ENCODE peak calls at places on chromosome 10, in six cellular contexts. V is GM23338, B is HCT116, O is ovary, G is GM12878, N is spleen. J is an unnamed sample.

GRCh38 chr10:3754727-3755439 is 30.1 kb downstream of the KLF6 start:
- DNase-seq in V (no peak), B (peak; percentile 91), O (no peak), G (no peak), N (no peak), J (no peak)

GRCh38 chr10:89940076-89940475 is 238.7 kb downstream of the KIF20B start:
- DNase-seq in V (no peak), B (no peak), O (no peak), G (no peak), N (no peak), J (no peak)

GRCh38 chr10:92848441-92849233 is at the start of gene EXOC6:
- DNase-seq in V (peak; percentile 85), B (peak; percentile 71), O (peak; percentile 75), G (peak; percentile 20), N (peak; percentile 97), J (peak; percentile 88)

GRCh38 chr10:79349072-79349491 is 1.8 kb downstream of the PPIF start:
- DNase-seq in V (no peak), B (no peak), O (no peak), G (no peak), N (no peak), J (no peak)

GRCh38 chr10:97865488-97865887 is 15.8 kb downstream of the GOLGA7B start:
- DNase-seq in V (no peak), B (no peak), O (no peak), G (no peak), N (peak; percentile 61), J (no peak)

GRCh38 chr10:110947061-110947595 is 27.7 kb downstream of the SHOC2 start:
- DNase-seq in V (no peak), B (no peak), O (no peak), G (no peak), N (no peak), J (no peak)

GRCh38 chr10:11689945-11690736 is 52.0 kb upstream of the ECHDC3 start:
- DNase-seq in V (no peak), B (no peak), O (no peak), G (no peak), N (no peak), J (no peak)

GRCh38 chr10:103923502-103923901 is 5.5 kb upstream of the STN1 start:
- DNase-seq in V (no peak), B (no peak), O (no peak), G (no peak), N (no peak), J (no peak)

GRCh38 chr10:61900829-61901783 is at the start of gene ARID5B:
- DNase-seq in V (peak; percentile 84), B (peak; percentile 68), O (no peak), G (no peak), N (no peak), J (peak; percentile 32)

GRCh38 chr10:97928897-97929296 is 79.3 kb downstream of the GOLGA7B start:
- DNase-seq in V (no peak), B (no peak), O (no peak), G (no peak), N (peak; percentile 39), J (no peak)

GRCh38 chr10:44995581-44995913 is 5.2 kb upstream of the ZNF22 start:
- DNase-seq in V (no peak), B (no peak), O (no peak), G (no peak), N (no peak), J (peak; percentile 23)

GRCh38 chr10:58304099-58304633 is 30.6 kb upstream of the UBE2D1 start:
- DNase-seq in V (no peak), B (no peak), O (no peak), G (no peak), N (no peak), J (no peak)

GRCh38 chr10:129933456-129934092 is 30.5 kb downstream of the EBF3 start:
- DNase-seq in V (no peak), B (no peak), O (no peak), G (no peak), N (peak; percentile 56), J (no peak)

GRCh38 chr10:132867801-132868644 is 74.3 kb downstream of the CFAP46 start:
- DNase-seq in V (no peak), B (no peak), O (no peak), G (no peak), N (peak; percentile 72), J (no peak)

GRCh38 chr10:43117031-43117776 is 21.0 kb upstream of the CSGALNACT2 start:
- DNase-seq in V (no peak), B (no peak), O (no peak), G (no peak), N (peak; percentile 70), J (no peak)

GRCh38 chr10:103765168-103765567 is 90.2 kb downstream of the SH3PXD2A start:
- DNase-seq in V (no peak), B (no peak), O (no peak), G (no peak), N (no peak), J (no peak)

GRCh38 chr10:34190594-34190993 is 624.5 kb downstream of the PARD3 start:
- DNase-seq in V (peak; percentile 30), B (no peak), O (no peak), G (no peak), N (no peak), J (no peak)

GRCh38 chr10:71708301-71708703 is 11.3 kb downstream of the C10orf105 start:
- DNase-seq in V (peak; percentile 82), B (no peak), O (peak; percentile 48), G (no peak), N (peak; percentile 93), J (peak; percentile 76)

GRCh38 chr10:77821551-77821950 is 105.0 kb downstream of the DLG5 start:
- DNase-seq in V (no peak), B (no peak), O (no peak), G (no peak), N (peak; percentile 66), J (no peak)
- H3K36me3 ChIP-seq in V (peaks cover 5% of the 10 kb centered on the region), B (peaks cover 12% of the 10 kb centered on the region), O (no peaks in the 10 kb centered on the region), G (peaks cover 4% of the 10 kb centered on the region), N (no peaks in the 10 kb centered on the region), J (no peaks in the 10 kb centered on the region)

GRCh38 chr10:60521974-60522405 is 132.3 kb upstream of the ANK3 start:
- DNase-seq in V (peak; percentile 50), B (no peak), O (no peak), G (no peak), N (no peak), J (no peak)

GRCh38 chr10:60527676-60528075 is 138.0 kb upstream of the ANK3 start:
- DNase-seq in V (no peak), B (no peak), O (no peak), G (no peak), N (no peak), J (no peak)

GRCh38 chr10:60522617-60523016 is 132.9 kb upstream of the ANK3 start:
- DNase-seq in V (no peak), B (no peak), O (no peak), G (no peak), N (no peak), J (no peak)

GRCh38 chr10:60524541-60524940 is 134.9 kb upstream of the ANK3 start:
- DNase-seq in V (no peak), B (no peak), O (no peak), G (no peak), N (no peak), J (no peak)

DNA sequence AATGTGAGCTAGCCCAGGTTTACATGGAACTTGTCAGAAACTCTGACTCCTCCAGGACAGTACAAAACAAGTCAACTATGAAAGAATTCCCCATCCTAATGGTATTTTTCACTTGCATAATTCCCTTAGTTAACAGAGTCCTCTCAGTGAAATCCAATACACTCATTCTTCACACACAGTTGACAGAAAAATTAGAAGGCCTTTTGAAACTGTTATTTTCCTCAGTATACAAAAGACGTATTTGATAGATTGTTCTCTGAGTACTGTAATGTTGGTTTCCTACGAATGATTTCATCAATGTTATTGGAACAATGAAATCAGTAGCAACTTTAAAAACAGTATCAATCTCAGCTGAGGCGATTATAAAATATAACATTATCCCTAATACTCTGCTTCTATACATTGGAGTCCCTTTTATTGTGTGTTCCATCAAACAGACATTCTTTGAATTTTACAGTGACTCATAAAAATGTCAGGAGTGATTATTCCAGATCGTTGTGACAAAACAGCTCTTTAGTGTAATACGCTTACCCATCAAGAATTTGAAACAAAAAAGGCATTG is 136.4 kb upstream of the ANK3 start:
- DNase-seq in V (no peak), B (no peak), O (no peak), G (no peak), N (no peak), J (no peak)
- H3K4me3 ChIP-seq in V (no peak overlapping the region), B (no peak overlapping the region), O (no peak overlapping the region), G (no peak overlapping the region), N (no peak overlapping the region), J (no peak overlapping the region)

GRCh38 chr10:17808971-17809841 is at the start of gene MRC1:
- DNase-seq in V (no peak), B (no peak), O (no peak), G (no peak), N (no peak), J (no peak)

GRCh38 chr10:17802966-17803365 is 6.2 kb upstream of the MRC1 start:
- DNase-seq in V (no peak), B (no peak), O (no peak), G (no peak), N (no peak), J (no peak)

GRCh38 chr10:17802350-17802749 is 6.8 kb upstream of the MRC1 start:
- DNase-seq in V (no peak), B (no peak), O (no peak), G (no peak), N (no peak), J (no peak)

GRCh38 chr10:17805921-17806577 is 3.1 kb upstream of the MRC1 start:
- DNase-seq in V (peak; percentile 24), B (peak; percentile 29), O (no peak), G (no peak), N (no peak), J (no peak)

DNA sequence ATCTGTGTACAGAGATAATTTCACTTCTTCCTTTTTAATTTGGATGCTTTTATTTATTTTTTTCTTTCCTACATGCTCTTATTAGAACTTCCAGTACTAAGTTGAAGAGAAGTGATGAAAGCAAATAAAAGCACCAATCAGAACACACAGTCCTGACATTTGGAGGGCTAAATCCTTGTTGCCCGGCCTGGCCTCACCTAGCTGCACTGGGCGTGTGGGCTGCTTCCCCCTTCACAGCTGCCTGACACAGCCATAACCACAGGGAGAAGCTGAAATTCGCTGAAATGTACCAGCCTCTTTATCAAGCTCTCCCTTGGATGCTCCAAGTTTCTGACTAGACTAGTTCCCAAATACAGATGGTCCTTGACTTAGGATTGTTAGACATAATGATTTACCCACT is 3.7 kb upstream of the MRC1 start:
- DNase-seq in V (no peak), B (no peak), O (no peak), G (no peak), N (no peak), J (no peak)
- H3K36me3 ChIP-seq in V (no peaks in the 10 kb centered on the region), B (no peaks in the 10 kb centered on the region), O (no peaks in the 10 kb centered on the region), G (no peaks in the 10 kb centered on the region), N (no peaks in the 10 kb centered on the region), J (no peaks in the 10 kb centered on the region)

GRCh38 chr10:6399879-6400278 is 180.2 kb downstream of the PRKCQ start:
- DNase-seq in V (no peak), B (no peak), O (no peak), G (no peak), N (no peak), J (no peak)

GRCh38 chr10:6402349-6402709 is 177.7 kb downstream of the PRKCQ start:
- DNase-seq in V (peak; percentile 27), B (no peak), O (no peak), G (no peak), N (no peak), J (no peak)

GRCh38 chr10:6400331-6400730 is 179.7 kb downstream of the PRKCQ start:
- DNase-seq in V (peak; percentile 29), B (no peak), O (no peak), G (no peak), N (peak; percentile 82), J (no peak)

GRCh38 chr10:6401562-6402348 is 178.3 kb downstream of the PRKCQ start:
- DNase-seq in V (peak; percentile 97), B (peak; percentile 89), O (peak; percentile 71), G (peak; percentile 37), N (peak; percentile 85), J (peak; percentile 69)

GRCh38 chr10:6401066-6401465 is 179.0 kb downstream of the PRKCQ start:
- DNase-seq in V (no peak), B (no peak), O (no peak), G (no peak), N (no peak), J (no peak)
- H3K4me3 ChIP-seq in V (no peak overlapping the region), B (peak overlapping the region; percentile 57), O (no peak overlapping the region), G (no peak overlapping the region), N (no peak overlapping the region), J (no peak overlapping the region)